ENCODE peak calls at places on chromosomes 13 and 19, in four cellular contexts. One of them, this sample, is unnamed.

GRCh38 chr19:51368366-51369282 is at the start of gene CLDND2:
- DNase-seq in GM12878: no peak
- DNase-seq in HepG2: no peak
- DNase-seq in K562: peak
- DNase-seq in this sample: no peak

GRCh38 chr13:58165617-58166016 is 534.1 kb downstream of the PCDH17 start:
- DNase-seq in GM12878: no peak
- DNase-seq in HepG2: no peak
- DNase-seq in K562: no peak
- DNase-seq in this sample: no peak

GRCh38 chr13:80630685-80631121 is 289.8 kb upstream of the SPRY2 start:
- DNase-seq in GM12878: no peak
- DNase-seq in K562: no peak
- DNase-seq in HepG2: no peak
- DNase-seq in this sample: no peak

GRCh38 chr19:51977346-51977745 is 9.3 kb downstream of the ZNF350 start:
- DNase-seq in GM12878: no peak
- DNase-seq in HepG2: no peak
- DNase-seq in K562: no peak
- DNase-seq in this sample: no peak

GRCh38 chr13:52096062-52096461 is 32.8 kb downstream of the NEK5 start:
- DNase-seq in GM12878: no peak
- DNase-seq in HepG2: no peak
- DNase-seq in K562: no peak
- DNase-seq in this sample: no peak

GRCh38 chr13:52707375-52707774 is 32.2 kb downstream of the CNMD start:
- DNase-seq in K562: no peak
- DNase-seq in GM12878: no peak
- DNase-seq in HepG2: no peak
- DNase-seq in this sample: peak

GRCh38 chr13:99374994-99375805 is 68.0 kb upstream of the GPR183 start:
- DNase-seq in GM12878: no peak
- DNase-seq in K562: no peak
- DNase-seq in HepG2: no peak
- DNase-seq in this sample: no peak

GRCh38 chr13:91141619-91142061 is 205.8 kb upstream of the MIR17HG start:
- DNase-seq in GM12878: no peak
- DNase-seq in K562: no peak
- DNase-seq in HepG2: no peak
- DNase-seq in this sample: peak

GRCh38 chr19:14404322-14404721 is 14.8 kb downstream of the DDX39A start:
- DNase-seq in HepG2: no peak
- DNase-seq in K562: no peak
- DNase-seq in GM12878: no peak
- DNase-seq in this sample: no peak

GRCh38 chr19:49443366-49444099 is 2.2 kb upstream of the SLC17A7 start:
- DNase-seq in K562: peak
- DNase-seq in HepG2: peak
- DNase-seq in GM12878: peak
- DNase-seq in this sample: peak

DNA sequence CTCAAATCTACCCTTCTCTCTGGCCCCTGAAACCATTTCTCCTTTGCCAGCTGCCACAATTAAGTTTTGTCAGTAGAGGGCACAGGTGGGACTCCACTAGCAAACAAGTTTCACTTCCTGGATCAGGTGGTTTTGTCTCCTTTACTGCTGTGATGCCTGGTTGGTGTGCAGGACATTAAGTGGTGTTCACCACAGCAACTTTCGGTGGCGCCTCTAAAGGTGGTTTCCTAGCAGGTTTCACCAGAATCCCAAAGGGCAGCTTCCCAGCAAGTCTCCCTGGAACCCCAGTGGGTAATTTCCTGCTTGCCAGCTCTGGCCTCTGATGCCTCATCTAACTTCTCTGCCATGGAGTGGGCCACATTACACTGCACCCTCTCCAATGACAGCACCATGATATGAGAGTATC is 16.6 kb downstream of the MED4 start:
- DNase-seq in K562: no peak
- DNase-seq in GM12878: peak
- DNase-seq in HepG2: peak
- DNase-seq in this sample: no peak
- TF ChIP-seq FOXM1 in K562: no peak
- TF ChIP-seq FOXM1 in GM12878: no peak
- TF ChIP-seq FOXM1 in HepG2: no peak
- TF ChIP-seq FOXM1 in this sample: no peak

GRCh38 chr19:4389511-4390016 is 10.8 kb downstream of the SH3GL1 start:
- DNase-seq in GM12878: no peak
- DNase-seq in K562: no peak
- DNase-seq in HepG2: no peak
- DNase-seq in this sample: no peak
- TF ChIP-seq FOXK2 in GM12878: no peak
- TF ChIP-seq FOXK2 in K562: no peak
- TF ChIP-seq FOXK2 in HepG2: no peak
- TF ChIP-seq FOXK2 in this sample: no peak

GRCh38 chr19:30222428-30222873 is 149.7 kb upstream of the ZNF536 start:
- DNase-seq in K562: peak
- DNase-seq in HepG2: no peak
- DNase-seq in GM12878: no peak
- DNase-seq in this sample: peak
- TF ChIP-seq FOXM1 in K562: no peak
- TF ChIP-seq FOXM1 in HepG2: no peak
- TF ChIP-seq FOXM1 in GM12878: no peak
- TF ChIP-seq FOXM1 in this sample: no peak

DNA sequence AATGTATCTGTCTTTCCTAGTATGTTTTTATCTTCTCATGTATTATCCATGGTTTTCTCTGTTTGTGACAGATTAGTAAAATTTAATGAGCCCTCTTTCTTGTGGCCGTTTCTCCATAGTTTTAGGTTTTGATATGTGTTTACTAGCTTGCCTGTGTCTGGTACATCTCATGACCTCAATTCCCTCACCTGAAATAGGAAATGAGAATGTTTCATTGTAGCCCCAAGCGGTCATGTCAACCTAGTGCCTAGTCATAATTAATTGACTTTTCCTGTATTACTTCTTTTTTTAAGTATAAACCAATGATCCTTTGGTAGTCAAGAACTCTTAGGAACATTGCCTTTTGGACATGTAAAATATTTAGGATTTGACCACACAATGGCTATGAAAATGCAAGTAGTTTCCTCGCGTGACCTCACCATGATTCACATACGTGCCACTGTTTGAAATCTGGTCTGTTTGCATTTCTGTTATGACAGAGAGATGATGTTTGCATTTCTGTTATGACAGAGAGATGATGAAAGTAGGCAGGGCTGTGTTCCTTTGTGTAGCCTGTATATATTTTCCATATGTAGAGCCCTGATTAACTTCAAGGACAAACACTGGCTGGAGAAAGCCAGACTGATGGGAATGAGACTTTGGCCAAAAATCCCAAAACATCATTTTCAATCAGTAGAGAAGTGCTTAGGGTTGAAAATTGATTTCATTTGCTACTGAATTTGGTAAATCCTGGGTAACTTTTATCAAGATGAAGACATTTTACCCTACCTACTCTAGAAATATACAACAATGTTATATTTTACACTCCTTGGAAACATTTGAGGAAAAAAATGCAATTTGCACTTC is 104.8 kb downstream of the TNFRSF19 start:
- DNase-seq in K562: no peak
- DNase-seq in HepG2: peak
- DNase-seq in GM12878: no peak
- DNase-seq in this sample: no peak
- TF ChIP-seq FOXK2 in K562: no peak
- TF ChIP-seq FOXK2 in HepG2: no peak
- TF ChIP-seq FOXK2 in GM12878: no peak
- TF ChIP-seq FOXK2 in this sample: no peak

This sample was measured in HEK293T.